ENCODE peak calls at places on chromosome 2, in six cellular contexts. Y, Q, N, C, W and R are unnamed samples.

GRCh38 chr2:74168739-74169138 is 9.9 kb downstream of the MOB1A start:
- DNase-seq in Y (no peak), N (no peak), Q (no peak), W (no peak), C (no peak), R (no peak)

GRCh38 chr2:207725815-207726578 is 14.6 kb downstream of the CCNYL1 start:
- DNase-seq in W (no peak), Y (no peak), N (no peak), Q (no peak), C (peak; percentile 41), R (peak; percentile 37)

GRCh38 chr2:151808258-151809072 is 19.8 kb downstream of the ARL5A start:
- DNase-seq in W (peak; percentile 40), N (no peak), Q (no peak), C (peak; percentile 38), Y (no peak), R (peak; percentile 35)

GRCh38 chr2:54770211-54770610 is 46.7 kb downstream of the EML6 start:
- DNase-seq in W (no peak), N (no peak), C (no peak), Y (no peak), Q (no peak), R (no peak)

GRCh38 chr2:68643011-68643873 is at the start of gene PROKR1:
- DNase-seq in Y (no peak), C (no peak), W (peak; percentile 8), N (no peak), Q (peak; percentile 51), R (no peak)

GRCh38 chr2:221705478-221705877 is 133.4 kb upstream of the EPHA4 start:
- DNase-seq in N (no peak), W (no peak), Y (no peak), C (no peak), Q (no peak), R (no peak)

GRCh38 chr2:223654384-223654915 is 52.3 kb upstream of the SCG2 start:
- DNase-seq in Q (no peak), N (no peak), C (no peak), Y (no peak), W (no peak), R (no peak)

GRCh38 chr2:67213677-67214402 is 183.3 kb upstream of the ETAA1 start:
- DNase-seq in Q (no peak), C (no peak), W (no peak), Y (no peak), N (no peak), R (no peak)

GRCh38 chr2:98738304-98738703 is 7.4 kb upstream of the MGAT4A start:
- DNase-seq in W (no peak), Q (no peak), Y (no peak), N (no peak), C (no peak), R (no peak)

GRCh38 chr2:169071455-169071854 is 2.1 kb downstream of the DHRS9 start:
- DNase-seq in C (no peak), Q (no peak), W (no peak), N (no peak), Y (no peak), R (no peak)

GRCh38 chr2:38178556-38179419 is 102.8 kb upstream of the CYP1B1 start:
- DNase-seq in C (no peak), N (no peak), Q (no peak), Y (no peak), W (no peak), R (no peak)